ENCODE peak calls at places on chromosomes 13 and 19, in four cellular contexts. B, W, T and D are unnamed samples.

GRCh38 chr19:14835011-14835410 is at the start of the genes OR7A5 and OR7C1:
- DNase-seq in B (no peak), W (peak), T (no peak), D (peak)

GRCh38 chr13:113207890-113208423 is 512 bp downstream of the PCID2 start:
- DNase-seq in B (peak), W (peak), T (no peak), D (no peak)

GRCh38 chr13:30334663-30335386 is 27.5 kb upstream of the KATNAL1 start:
- DNase-seq in B (no peak), W (peak), T (no peak), D (no peak)

GRCh38 chr19:5395541-5395940 is 54.9 kb upstream of the PTPRS start:
- DNase-seq in B (no peak), W (no peak), T (no peak), D (no peak)

GRCh38 chr13:99018418-99019180 is 40.7 kb upstream of the DOCK9 start:
- DNase-seq in B (no peak), W (peak), T (no peak), D (peak)

GRCh38 chr19:11405846-11406643 is 13.1 kb downstream of the RGL3 start:
- DNase-seq in B (no peak), W (no peak), T (no peak), D (no peak)

GRCh38 chr13:113211774-113212173 is 2.4 kb downstream of the CUL4A start:
- DNase-seq in B (no peak), W (no peak), T (no peak), D (no peak)

GRCh38 chr13:78020861-78021260 is 102.2 kb upstream of the EDNRB start:
- DNase-seq in B (peak), W (no peak), T (no peak), D (no peak)

GRCh38 chr13:32001392-32001768 is 30.2 kb upstream of the FRY start:
- DNase-seq in B (no peak), W (peak), T (no peak), D (no peak)

GRCh38 chr19:38252935-38253691 is 3.1 kb downstream of the PPP1R14A start:
- DNase-seq in B (peak), W (no peak), T (no peak), D (no peak)

DNA sequence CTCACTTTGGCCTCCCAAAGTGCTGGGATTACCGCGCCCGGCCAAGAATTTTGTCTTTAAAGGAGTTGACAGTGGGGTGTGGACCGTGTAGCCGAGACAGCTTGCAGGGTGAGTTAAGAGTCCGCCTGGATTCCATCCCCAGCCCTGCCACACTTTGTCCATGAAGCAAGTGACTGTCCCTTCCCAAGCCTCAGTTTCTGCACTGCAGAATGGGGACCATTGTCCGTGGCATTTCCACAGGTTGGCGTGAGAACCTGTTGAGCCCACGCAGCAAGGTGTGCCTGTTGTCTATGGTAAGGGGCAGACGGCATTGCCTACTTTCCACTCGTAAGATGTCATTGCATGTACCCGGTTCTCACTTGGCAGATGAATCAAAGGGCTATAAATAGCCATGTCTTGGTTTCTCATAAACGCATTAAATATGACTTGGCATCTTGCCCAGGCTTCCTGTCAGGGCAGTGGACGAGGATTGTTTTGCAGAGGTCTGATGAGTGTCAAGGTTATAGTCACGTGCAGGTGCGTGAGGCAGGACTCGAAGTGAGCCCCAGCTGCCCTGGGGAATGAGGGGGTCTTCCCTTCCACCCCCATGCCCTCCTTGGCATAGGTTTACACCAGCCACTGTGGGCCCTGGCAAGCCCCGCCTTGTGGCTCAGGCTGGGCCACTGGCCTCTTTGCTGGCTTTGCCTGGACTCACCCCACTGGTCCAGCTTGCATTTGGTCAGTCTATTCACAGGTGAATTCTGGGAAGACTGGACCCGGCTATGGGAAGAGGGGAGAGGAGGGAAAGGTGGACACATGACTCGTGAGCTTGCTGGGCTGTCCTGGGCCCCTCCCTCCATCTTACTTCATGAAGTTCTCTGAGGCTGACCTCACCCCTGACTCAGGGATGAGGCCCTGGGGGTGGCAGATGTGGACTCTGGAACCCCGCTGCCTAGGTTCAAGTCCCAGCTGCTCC is 14.6 kb downstream of the FAM187B start:
- DNase-seq in B (no peak), W (peak), T (peak), D (peak)
- H3K4me3 ChIP-seq in B (no peak), W (no peak), T (no peak), D (no peak)

GRCh38 chr13:43204591-43204990 is 181.2 kb downstream of the DNAJC15 start:
- DNase-seq in B (no peak), W (no peak), T (no peak), D (no peak)
- H3K4me3 ChIP-seq in B (no peak), W (no peak), T (no peak), D (no peak)

GRCh38 chr19:42068361-42068755 is 1.6 kb downstream of the GRIK5 start:
- DNase-seq in B (no peak), W (no peak), T (no peak), D (no peak)
- H3K4me3 ChIP-seq in B (peak), W (no peak), T (no peak), D (no peak)

DNA sequence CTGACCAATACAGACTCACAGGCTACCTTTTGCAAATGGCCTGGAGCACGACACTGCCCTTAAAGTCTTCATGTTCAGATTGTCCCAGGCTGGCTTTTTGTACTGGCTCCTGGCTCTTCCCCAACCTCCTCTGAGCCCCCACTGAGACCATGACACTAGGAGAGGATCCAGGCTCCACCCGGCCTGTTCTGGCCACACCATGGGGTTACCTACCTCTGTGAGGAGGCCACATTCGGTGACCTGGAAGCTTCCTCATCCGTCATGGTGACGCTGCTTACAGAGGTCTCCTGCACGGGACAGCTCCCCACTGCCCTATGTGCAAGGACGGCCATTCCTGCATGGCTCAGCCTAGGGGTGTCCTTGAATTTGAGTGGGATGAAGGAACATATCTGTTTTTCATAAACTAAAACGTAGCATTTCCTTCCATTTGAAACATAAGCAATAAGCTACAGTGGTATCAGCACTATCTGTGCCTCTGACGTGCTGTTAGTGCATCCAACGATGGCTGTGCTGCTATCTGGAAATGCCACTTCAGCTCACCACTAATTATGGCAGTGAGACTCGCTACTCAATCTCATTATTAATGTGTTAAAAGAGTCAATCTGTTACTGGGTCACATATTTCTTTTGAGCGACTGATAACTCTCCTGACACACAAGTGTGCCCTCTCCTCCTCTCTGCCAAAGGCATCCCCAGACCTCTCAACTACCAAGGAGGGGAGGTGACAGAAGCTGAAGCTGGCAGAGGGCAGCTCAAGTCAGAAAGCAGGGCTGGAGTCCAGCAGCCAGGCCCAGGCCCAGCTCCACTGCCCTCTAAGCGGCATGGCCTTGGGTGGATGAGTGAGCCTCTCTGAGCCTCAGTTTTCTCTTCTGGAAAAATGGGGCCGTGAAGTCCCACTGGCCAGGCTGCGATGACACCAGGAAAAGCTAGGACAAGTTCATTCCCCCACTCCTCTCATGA is 29.6 kb downstream of the ELL start:
- DNase-seq in B (no peak), W (no peak), T (no peak), D (no peak)
- H3K4me3 ChIP-seq in B (no peak), W (no peak), T (no peak), D (no peak)

GRCh38 chr19:45883881-45884681 is 1.9 kb downstream of the IRF2BP1 start:
- DNase-seq in B (no peak), W (no peak), T (no peak), D (no peak)
- H3K4me3 ChIP-seq in B (peak), W (no peak), T (no peak), D (no peak)

DNA sequence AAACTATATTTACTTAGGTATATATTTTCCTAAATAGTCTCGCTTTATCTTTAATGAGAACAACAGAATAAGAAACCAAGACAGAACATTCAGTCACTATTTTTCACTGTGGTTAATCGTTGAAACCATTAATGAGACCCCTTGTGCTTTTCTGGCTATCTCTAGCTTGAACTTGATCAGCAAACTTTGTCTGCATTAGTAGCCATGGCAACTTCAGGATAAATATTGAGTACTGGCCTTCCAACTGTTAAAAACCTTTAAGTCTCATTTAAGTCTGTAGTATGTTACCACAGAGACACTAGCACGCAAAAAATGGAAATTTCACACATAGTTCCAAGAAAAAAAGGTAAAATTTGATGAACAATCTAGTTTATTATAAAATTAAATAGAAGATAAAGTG is 946.0 kb downstream of the SLITRK5 start:
- DNase-seq in B (no peak), W (no peak), T (no peak), D (no peak)
- H3K4me3 ChIP-seq in B (no peak), W (no peak), T (no peak), D (no peak)

GRCh38 chr19:17419154-17419490 is 725 bp upstream of the MVB12A start:
- DNase-seq in B (no peak), W (no peak), T (no peak), D (no peak)
- H3K4me3 ChIP-seq in B (peak), W (peak), T (peak), D (peak)